ENCODE peak calls at places on chromosomes 11 and 22, in nine cellular contexts. L is GM12864, Z is Calu3, X is iris pigment epithelial cell, F is cardiac fibroblast, U is PC-3, J is brain microvascular endothelial cell, G is memory B cell, V is NCI-H1930. R is an unnamed sample.

GRCh38 chr11:64884019-64884418 is 5.6 kb upstream of the EHD1 start:
- DNase-seq in L (no peak), Z (no peak), X (no peak), F (no peak), U (no peak), J (no peak), G (no peak), V (no peak), R (no peak)

GRCh38 chr11:4580124-4580523 is 1.4 kb upstream of the OR52I2 start:
- DNase-seq in L (no peak), Z (no peak), X (no peak), F (no peak), U (no peak), J (no peak), G (no peak), V (no peak), R (no peak)

GRCh38 chr11:82458777-82459176 is 274.9 kb downstream of the FAM181B start:
- DNase-seq in L (no peak), Z (no peak), X (no peak), F (no peak), U (no peak), J (no peak), G (no peak), V (no peak), R (no peak)

GRCh38 chr11:129694538-129694937 is 121.1 kb upstream of the TMEM45B start:
- DNase-seq in L (no peak), Z (peak), X (no peak), F (no peak), U (peak), J (no peak), G (no peak), V (no peak), R (no peak)

GRCh38 chr22:49977578-49977977 is 17.0 kb downstream of the PIM3 start:
- DNase-seq in L (no peak), Z (no peak), X (no peak), F (no peak), U (no peak), J (no peak), G (no peak), V (no peak), R (no peak)

GRCh38 chr11:32088117-32088941 is 2.5 kb upstream of the RCN1 start:
- DNase-seq in L (no peak), Z (peak), X (peak), F (peak), U (peak), J (peak), G (no peak), V (no peak), R (peak)

GRCh38 chr22:36299911-36300310 is 47.0 kb downstream of the APOL1 start:
- DNase-seq in L (no peak), Z (no peak), X (no peak), F (no peak), U (no peak), J (no peak), G (no peak), V (no peak), R (no peak)

GRCh38 chr11:61531033-61531432 is 22.5 kb downstream of the LRRC10B start:
- DNase-seq in L (no peak), Z (no peak), X (no peak), F (no peak), U (no peak), J (no peak), G (no peak), V (no peak), R (no peak)

GRCh38 chr11:13577881-13578280 is 82.1 kb upstream of the PTH start:
- DNase-seq in L (no peak), Z (no peak), X (no peak), F (no peak), U (no peak), J (no peak), G (no peak), V (no peak), R (no peak)

GRCh38 chr11:104705475-104706195 is 192.6 kb downstream of the CASP12 start:
- DNase-seq in L (peak), Z (peak), X (peak), F (peak), U (peak), J (peak), G (peak), V (no peak), R (no peak)

GRCh38 chr22:48423481-48423901 is 1404.2 kb downstream of the BRD1 start:
- DNase-seq in L (no peak), Z (no peak), X (no peak), F (no peak), U (no peak), J (peak), G (no peak), V (no peak), R (peak)

GRCh38 chr11:7882860-7883259 is 48.2 kb downstream of the OR10A6 start:
- DNase-seq in L (no peak), Z (no peak), X (peak), F (peak), U (no peak), J (no peak), G (no peak), V (no peak), R (no peak)

GRCh38 chr11:100963375-100963774 is 166.2 kb downstream of the PGR start:
- DNase-seq in L (no peak), Z (no peak), X (peak), F (no peak), U (peak), J (no peak), G (no peak), V (no peak), R (no peak)

GRCh38 chr22:46761017-46761416 is 1.4 kb upstream of the TBC1D22A start:
- DNase-seq in L (no peak), Z (no peak), X (no peak), F (no peak), U (no peak), J (no peak), G (no peak), V (no peak), R (no peak)

GRCh38 chr11:125772834-125773505 is 5.7 kb downstream of the PATE2 start:
- DNase-seq in L (no peak), Z (no peak), X (peak), F (peak), U (no peak), J (peak), G (no peak), V (no peak), R (no peak)

GRCh38 chr11:46684364-46684763 is 16.1 kb downstream of the ARHGAP1 start:
- DNase-seq in L (no peak), Z (no peak), X (no peak), F (no peak), U (no peak), J (no peak), G (no peak), V (no peak), R (no peak)

GRCh38 chr11:135075740-135076139 is 663.7 kb upstream of the B3GAT1 start:
- DNase-seq in L (peak), Z (peak), X (peak), F (peak), U (peak), J (peak), G (peak), V (no peak), R (peak)

GRCh38 chr22:17769716-17770082 is 4.6 kb downstream of the BID start:
- DNase-seq in L (no peak), Z (no peak), X (no peak), F (no peak), U (no peak), J (no peak), G (no peak), V (no peak), R (no peak)

GRCh38 chr11:25771605-25772004 is 560.3 kb upstream of the ANO3 start:
- DNase-seq in L (no peak), Z (no peak), X (no peak), F (no peak), U (no peak), J (no peak), G (no peak), V (no peak), R (no peak)

GRCh38 chr11:103920449-103920848 is 116.0 kb upstream of the DDI1 start:
- DNase-seq in L (no peak), Z (no peak), X (peak), F (peak), U (no peak), J (no peak), G (no peak), V (no peak), R (no peak)

GRCh38 chr11:84164722-84165121 is 878.6 kb upstream of the CCDC90B start:
- DNase-seq in L (no peak), Z (no peak), X (no peak), F (no peak), U (no peak), J (no peak), G (no peak), V (no peak), R (no peak)

GRCh38 chr11:77188912-77189491 is 61.0 kb downstream of the MYO7A start:
- DNase-seq in L (no peak), Z (no peak), X (no peak), F (no peak), U (no peak), J (no peak), G (no peak), V (no peak), R (no peak)

GRCh38 chr11:17526326-17526725 is 17.9 kb downstream of the USH1C start:
- DNase-seq in L (no peak), Z (no peak), X (no peak), F (peak), U (no peak), J (no peak), G (no peak), V (no peak), R (no peak)

GRCh38 chr11:12505183-12505582 is 127.8 kb downstream of the PARVA start:
- DNase-seq in L (no peak), Z (no peak), X (no peak), F (no peak), U (no peak), J (no peak), G (no peak), V (no peak), R (no peak)

GRCh38 chr11:75492181-75492820 is 33.4 kb downstream of the GDPD5 start:
- DNase-seq in L (no peak), Z (peak), X (peak), F (peak), U (peak), J (no peak), G (peak), V (no peak), R (no peak)

GRCh38 chr11:27777013-27777412 is 76.8 kb upstream of the BDNF start:
- DNase-seq in L (no peak), Z (no peak), X (peak), F (no peak), U (no peak), J (no peak), G (no peak), V (no peak), R (no peak)

GRCh38 chr11:123006860-123007542 is 25.4 kb upstream of the BSX start:
- DNase-seq in L (no peak), Z (no peak), X (no peak), F (no peak), U (no peak), J (no peak), G (no peak), V (no peak), R (no peak)

GRCh38 chr22:48307941-48308340 is 1519.7 kb downstream of the BRD1 start:
- DNase-seq in L (no peak), Z (no peak), X (no peak), F (no peak), U (no peak), J (no peak), G (no peak), V (no peak), R (no peak)

GRCh38 chr11:31761636-31762035 is 49.5 kb downstream of the PAX6 start:
- DNase-seq in L (no peak), Z (no peak), X (no peak), F (no peak), U (no peak), J (no peak), G (no peak), V (no peak), R (no peak)

R was measured in SJSA1.